ENCODE peak calls at places on chromosomes 3 and 15, in five cellular contexts. G is astrocyte of the spinal cord, B is astrocyte of the cerebellum, R is cardiac muscle cell, P is esophagus muscularis mucosa. W is an unnamed sample.

GRCh38 chr3:114727373-114727772 is 419.7 kb downstream of the ZBTB20 start:
- DNase-seq in B (no peak), R (no peak), G (no peak), P (no peak), W (no peak)

GRCh38 chr3:104460477-104461406 is 906.0 kb upstream of the ALCAM start:
- DNase-seq in G (peak; percentile 83), P (no peak), R (peak; percentile 55), B (peak; percentile 68), W (peak; percentile 57)

GRCh38 chr3:147360936-147361670 is 45.2 kb downstream of the ZIC4 start:
- DNase-seq in G (peak; percentile 43), P (peak; percentile 57), B (no peak), R (no peak), W (no peak)

GRCh38 chr15:68411276-68411675 is 20.7 kb downstream of the ITGA11 start:
- DNase-seq in R (no peak), P (no peak), G (no peak), B (no peak), W (no peak)

GRCh38 chr3:13650210-13651056 is 101.5 kb downstream of the FBLN2 start:
- DNase-seq in G (peak; percentile 62), R (peak; percentile 83), B (no peak), P (peak; percentile 93), W (peak; percentile 74)

GRCh38 chr3:126983276-126983652 is 349 bp downstream of the PLXNA1 start:
- DNase-seq in P (no peak), G (no peak), B (no peak), R (peak; percentile 18), W (no peak)

GRCh38 chr3:141372656-141373055 is 4.4 kb downstream of the ZBTB38 start:
- DNase-seq in G (no peak), R (no peak), P (no peak), B (no peak), W (no peak)

GRCh38 chr15:58374147-58374546 is 57.6 kb upstream of the LIPC start:
- DNase-seq in R (no peak), B (no peak), G (no peak), P (peak; percentile 50), W (no peak)

GRCh38 chr3:72538070-72538745 is 310.0 kb downstream of the SHQ1 start:
- DNase-seq in P (no peak), G (no peak), B (no peak), R (no peak), W (no peak)

GRCh38 chr3:139281512-139282196 is 62.2 kb upstream of the MRPS22 start:
- DNase-seq in G (no peak), R (no peak), B (no peak), P (no peak), W (no peak)

GRCh38 chr15:92624401-92624991 is 31.1 kb downstream of the FAM174B start:
- DNase-seq in P (no peak), R (peak; percentile 46), B (no peak), G (peak; percentile 41), W (peak; percentile 40)

GRCh38 chr3:166902374-166902773 is 477.7 kb downstream of the ZBBX start:
- DNase-seq in G (peak; percentile 5), P (no peak), B (no peak), R (no peak), W (peak; percentile 6)

GRCh38 chr3:192920406-192920805 is 2.8 kb upstream of the MB21D2 start:
- DNase-seq in B (no peak), G (no peak), R (no peak), P (no peak), W (no peak)

GRCh38 chr3:57278237-57278636 is 14.2 kb downstream of the ASB14 start:
- DNase-seq in G (no peak), R (no peak), B (no peak), P (no peak), W (no peak)

GRCh38 chr3:52754373-52754772 is 16.4 kb downstream of the NEK4 start:
- DNase-seq in B (no peak), R (no peak), P (no peak), G (no peak), W (no peak)

GRCh38 chr3:151124476-151124875 is 39.0 kb downstream of the MED12L start:
- DNase-seq in R (no peak), B (no peak), G (no peak), P (no peak), W (no peak)

GRCh38 chr3:4976109-4976508 is 3.1 kb upstream of the BHLHE40 start:
- DNase-seq in B (no peak), R (peak; percentile 78), G (peak; percentile 52), P (no peak), W (peak; percentile 79)

GRCh38 chr3:188950832-188951489 is 220.8 kb upstream of the TPRG1 start:
- DNase-seq in B (peak; percentile 93), P (peak; percentile 93), G (peak; percentile 98), R (peak; percentile 97), W (peak; percentile 99)

GRCh38 chr3:112134335-112135124 is 1.5 kb upstream of the GCSAM start:
- DNase-seq in R (peak; percentile 30), G (no peak), P (no peak), B (no peak), W (peak; percentile 30)

GRCh38 chr15:88071141-88071540 is 185.4 kb downstream of the NTRK3 start:
- DNase-seq in B (no peak), P (no peak), R (no peak), G (no peak), W (no peak)

GRCh38 chr3:4866841-4867240 is 112.4 kb upstream of the BHLHE40 start:
- DNase-seq in P (no peak), R (peak; percentile 25), B (no peak), G (peak; percentile 22), W (peak; percentile 57)

GRCh38 chr3:34020221-34020620 is 221.8 kb downstream of the PDCD6IP start:
- DNase-seq in G (no peak), P (no peak), R (no peak), B (no peak), W (no peak)

GRCh38 chr3:107884719-107885460 is 205.9 kb downstream of the CD47 start:
- DNase-seq in P (no peak), B (peak; percentile 23), G (peak; percentile 46), R (peak; percentile 75), W (peak; percentile 80)

GRCh38 chr3:108959017-108959416 is 5.3 kb upstream of the GUCA1C start:
- DNase-seq in P (no peak), G (peak; percentile 29), R (no peak), B (peak; percentile 24), W (no peak)
- H3K4me3 ChIP-seq in P (no peak overlapping the region), G (no peak overlapping the region), R (no peak overlapping the region), B (no peak overlapping the region), W (no peak overlapping the region)

GRCh38 chr3:171788546-171789351 is 21.5 kb downstream of the PLD1 start:
- DNase-seq in B (no peak), P (peak; percentile 26), G (peak; percentile 90), R (peak; percentile 94), W (peak; percentile 98)
- TF ChIP-seq CTCF in B (no peak), P (no peak), G (peak; percentile 19), R (peak; percentile 6), W (no peak)

GRCh38 chr3:64677961-64678716 is 9.7 kb downstream of the ADAMTS9 start:
- DNase-seq in R (no peak), B (no peak), G (no peak), P (peak; percentile 26), W (no peak)
- H3K4me3 ChIP-seq in R (no peak overlapping the region), B (no peak overlapping the region), G (no peak overlapping the region), P (no peak overlapping the region), W (no peak overlapping the region)

DNA sequence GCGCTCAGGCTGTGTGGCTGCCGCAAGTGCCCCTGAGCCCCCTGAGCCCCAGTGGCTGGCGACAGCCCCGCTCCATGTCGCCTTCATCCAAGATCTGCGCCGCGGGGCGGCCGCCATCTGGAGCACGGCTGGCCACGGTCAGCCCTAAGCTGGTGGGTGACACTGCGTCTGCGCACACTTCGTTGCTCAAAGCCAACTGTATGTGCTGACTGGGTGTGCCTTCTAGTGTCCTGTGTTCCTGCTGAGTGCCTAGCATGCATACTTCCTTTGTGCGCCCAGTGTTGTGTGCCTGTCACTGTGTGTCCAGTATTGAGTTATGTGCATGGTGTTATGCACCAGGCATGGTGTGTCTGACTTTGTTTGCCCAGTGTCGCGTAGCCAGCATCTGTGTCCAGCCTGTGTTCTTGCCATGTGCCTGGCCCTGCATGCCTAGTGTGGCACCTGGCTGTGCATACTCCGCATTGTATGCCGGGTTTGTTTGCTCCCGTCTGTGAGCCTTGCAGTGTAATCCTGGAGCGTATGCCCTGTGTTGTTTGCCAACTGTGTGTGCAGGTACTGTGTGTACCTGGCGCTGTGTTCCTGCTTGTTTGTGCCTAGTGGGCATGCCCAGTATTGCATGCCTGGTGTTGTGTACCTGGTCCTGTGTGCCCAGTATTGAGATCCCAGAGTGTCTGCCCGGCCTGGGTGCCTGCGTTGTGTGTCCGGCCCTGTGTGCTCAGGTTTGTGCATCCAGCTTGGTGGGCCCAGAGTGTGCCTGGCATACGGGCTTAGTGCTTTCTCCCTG is 54.7 kb upstream of the CHRNA7 start:
- DNase-seq in G (no peak), P (peak; percentile 70), B (no peak), R (no peak), W (peak; percentile 2)
- TF ChIP-seq CTCF in G (no peak), P (no peak), B (peak; percentile 19), R (no peak), W (no peak)